ENCODE peak calls at places on chromosomes 5 and 9, in seven cellular contexts. One of them, this sample, is unnamed.

GRCh38 chr5:131810510-131811249 is 13.9 kb upstream of the FNIP1 start:
- DNase-seq in testis: no peak
- DNase-seq in astrocyte: no peak
- DNase-seq in sigmoid colon: no peak
- DNase-seq in IMR-90: peak
- DNase-seq in right cardiac atrium: no peak
- DNase-seq in GM23248: peak
- DNase-seq in this sample: no peak

GRCh38 chr5:135033026-135033861 is 784 bp downstream of the PITX1 start:
- DNase-seq in testis: no peak
- DNase-seq in astrocyte: no peak
- DNase-seq in sigmoid colon: no peak
- DNase-seq in IMR-90: peak
- DNase-seq in right cardiac atrium: peak
- DNase-seq in GM23248: peak
- DNase-seq in this sample: no peak

GRCh38 chr5:59380350-59380951 is 513.1 kb downstream of the PDE4D start:
- DNase-seq in testis: no peak
- DNase-seq in astrocyte: peak
- DNase-seq in sigmoid colon: no peak
- DNase-seq in IMR-90: peak
- DNase-seq in right cardiac atrium: no peak
- DNase-seq in GM23248: peak
- DNase-seq in this sample: no peak

GRCh38 chr5:109350537-109351270 is 59.1 kb downstream of the PJA2 start:
- DNase-seq in testis: no peak
- DNase-seq in astrocyte: peak
- DNase-seq in sigmoid colon: no peak
- DNase-seq in IMR-90: peak
- DNase-seq in right cardiac atrium: no peak
- DNase-seq in GM23248: peak
- DNase-seq in this sample: no peak

GRCh38 chr5:10761842-10762165 is 770 bp upstream of the DAP start:
- DNase-seq in testis: peak
- DNase-seq in astrocyte: no peak
- DNase-seq in sigmoid colon: no peak
- DNase-seq in IMR-90: peak
- DNase-seq in right cardiac atrium: no peak
- DNase-seq in GM23248: no peak
- DNase-seq in this sample: no peak

GRCh38 chr5:53034832-53035231 is 45.7 kb downstream of the ITGA2 start:
- DNase-seq in testis: no peak
- DNase-seq in astrocyte: no peak
- DNase-seq in sigmoid colon: no peak
- DNase-seq in IMR-90: no peak
- DNase-seq in right cardiac atrium: no peak
- DNase-seq in GM23248: no peak
- DNase-seq in this sample: no peak

GRCh38 chr9:105964171-105964570 is 269.8 kb downstream of the TMEM38B start:
- DNase-seq in testis: no peak
- DNase-seq in astrocyte: no peak
- DNase-seq in sigmoid colon: no peak
- DNase-seq in IMR-90: no peak
- DNase-seq in right cardiac atrium: no peak
- DNase-seq in GM23248: no peak
- DNase-seq in this sample: no peak

GRCh38 chr5:155906046-155906445 is 420.9 kb upstream of the SGCD start:
- DNase-seq in testis: no peak
- DNase-seq in astrocyte: no peak
- DNase-seq in sigmoid colon: no peak
- DNase-seq in IMR-90: no peak
- DNase-seq in right cardiac atrium: no peak
- DNase-seq in GM23248: no peak
- DNase-seq in this sample: peak

GRCh38 chr5:143431789-143432188 is 28.3 kb upstream of the NR3C1 start:
- DNase-seq in testis: no peak
- DNase-seq in astrocyte: no peak
- DNase-seq in sigmoid colon: no peak
- DNase-seq in IMR-90: no peak
- DNase-seq in right cardiac atrium: no peak
- DNase-seq in GM23248: no peak
- DNase-seq in this sample: no peak

GRCh38 chr9:72428329-72428728 is 63.3 kb upstream of the ZFAND5 start:
- DNase-seq in testis: no peak
- DNase-seq in astrocyte: peak
- DNase-seq in sigmoid colon: no peak
- DNase-seq in IMR-90: peak
- DNase-seq in right cardiac atrium: no peak
- DNase-seq in GM23248: peak
- DNase-seq in this sample: no peak

GRCh38 chr9:100459963-100460362 is 13.0 kb upstream of the TMEFF1 start:
- DNase-seq in testis: no peak
- DNase-seq in astrocyte: no peak
- DNase-seq in sigmoid colon: no peak
- DNase-seq in IMR-90: no peak
- DNase-seq in right cardiac atrium: no peak
- DNase-seq in GM23248: no peak
- DNase-seq in this sample: no peak

GRCh38 chr5:112772095-112772494 is 34.4 kb downstream of the APC start:
- DNase-seq in testis: no peak
- DNase-seq in astrocyte: peak
- DNase-seq in sigmoid colon: no peak
- DNase-seq in IMR-90: peak
- DNase-seq in right cardiac atrium: no peak
- DNase-seq in GM23248: peak
- DNase-seq in this sample: no peak

GRCh38 chr5:43219120-43219519 is 27.1 kb downstream of the NIM1K start:
- DNase-seq in testis: no peak
- DNase-seq in astrocyte: no peak
- DNase-seq in sigmoid colon: no peak
- DNase-seq in IMR-90: no peak
- DNase-seq in right cardiac atrium: no peak
- DNase-seq in GM23248: no peak
- DNase-seq in this sample: no peak

GRCh38 chr9:102795532-102795931 is 199.6 kb upstream of the CYLC2 start:
- DNase-seq in testis: no peak
- DNase-seq in astrocyte: no peak
- DNase-seq in sigmoid colon: no peak
- DNase-seq in IMR-90: no peak
- DNase-seq in right cardiac atrium: no peak
- DNase-seq in GM23248: no peak
- DNase-seq in this sample: no peak

GRCh38 chr5:149406979-149407306 is 27.9 kb upstream of the IL17B start:
- DNase-seq in testis: no peak
- DNase-seq in astrocyte: no peak
- DNase-seq in sigmoid colon: no peak
- DNase-seq in IMR-90: no peak
- DNase-seq in right cardiac atrium: no peak
- DNase-seq in GM23248: no peak
- DNase-seq in this sample: no peak
- H3K4me3 ChIP-seq in testis: peak
- H3K4me3 ChIP-seq in astrocyte: peak
- H3K4me3 ChIP-seq in sigmoid colon: peak
- H3K4me3 ChIP-seq in IMR-90: peak
- H3K4me3 ChIP-seq in right cardiac atrium: peak
- H3K4me3 ChIP-seq in GM23248: peak
- H3K4me3 ChIP-seq in this sample: no peak

GRCh38 chr9:35517552-35518211 is 27.8 kb downstream of the RUSC2 start:
- DNase-seq in testis: no peak
- DNase-seq in astrocyte: no peak
- DNase-seq in sigmoid colon: no peak
- DNase-seq in IMR-90: no peak
- DNase-seq in right cardiac atrium: no peak
- DNase-seq in GM23248: no peak
- DNase-seq in this sample: no peak

GRCh38 chr9:35516481-35516880 is 26.6 kb downstream of the RUSC2 start:
- DNase-seq in testis: no peak
- DNase-seq in astrocyte: peak
- DNase-seq in sigmoid colon: no peak
- DNase-seq in IMR-90: peak
- DNase-seq in right cardiac atrium: no peak
- DNase-seq in GM23248: peak
- DNase-seq in this sample: no peak

GRCh38 chr9:35518212-35518917 is 28.5 kb downstream of the RUSC2 start:
- DNase-seq in testis: no peak
- DNase-seq in astrocyte: peak
- DNase-seq in sigmoid colon: no peak
- DNase-seq in IMR-90: peak
- DNase-seq in right cardiac atrium: no peak
- DNase-seq in GM23248: peak
- DNase-seq in this sample: no peak

GRCh38 chr9:35517136-35517535 is 27.2 kb downstream of the RUSC2 start:
- DNase-seq in testis: peak
- DNase-seq in astrocyte: no peak
- DNase-seq in sigmoid colon: no peak
- DNase-seq in IMR-90: peak
- DNase-seq in right cardiac atrium: no peak
- DNase-seq in GM23248: peak
- DNase-seq in this sample: no peak

GRCh38 chr9:35515766-35516165 is 25.9 kb downstream of the RUSC2 start:
- DNase-seq in testis: no peak
- DNase-seq in astrocyte: no peak
- DNase-seq in sigmoid colon: no peak
- DNase-seq in IMR-90: no peak
- DNase-seq in right cardiac atrium: no peak
- DNase-seq in GM23248: peak
- DNase-seq in this sample: no peak
- H3K27ac ChIP-seq in testis: no peak
- H3K27ac ChIP-seq in astrocyte: peak
- H3K27ac ChIP-seq in sigmoid colon: peak
- H3K27ac ChIP-seq in IMR-90: peak
- H3K27ac ChIP-seq in right cardiac atrium: no peak
- H3K27ac ChIP-seq in GM23248: peak
- H3K27ac ChIP-seq in this sample: no peak

GRCh38 chr5:176533894-176534611 is 3.1 kb downstream of the RNF44 start:
- DNase-seq in testis: peak
- DNase-seq in astrocyte: no peak
- DNase-seq in sigmoid colon: no peak
- DNase-seq in IMR-90: peak
- DNase-seq in right cardiac atrium: peak
- DNase-seq in GM23248: peak
- DNase-seq in this sample: no peak
- H3K4me3 ChIP-seq in testis: no peak
- H3K4me3 ChIP-seq in astrocyte: peak
- H3K4me3 ChIP-seq in sigmoid colon: no peak
- H3K4me3 ChIP-seq in IMR-90: no peak
- H3K4me3 ChIP-seq in right cardiac atrium: no peak
- H3K4me3 ChIP-seq in GM23248: no peak
- H3K4me3 ChIP-seq in this sample: no peak

GRCh38 chr5:1931590-1932138 is 48.9 kb upstream of the IRX4 start:
- DNase-seq in testis: peak
- DNase-seq in astrocyte: no peak
- DNase-seq in sigmoid colon: peak
- DNase-seq in IMR-90: no peak
- DNase-seq in right cardiac atrium: peak
- DNase-seq in GM23248: no peak
- DNase-seq in this sample: no peak
- H3K27ac ChIP-seq in testis: peak
- H3K27ac ChIP-seq in astrocyte: no peak
- H3K27ac ChIP-seq in sigmoid colon: peak
- H3K27ac ChIP-seq in IMR-90: no peak
- H3K27ac ChIP-seq in right cardiac atrium: peak
- H3K27ac ChIP-seq in GM23248: no peak
- H3K27ac ChIP-seq in this sample: no peak

GRCh38 chr5:150600951-150601773 is 39.3 kb upstream of the SYNPO start:
- DNase-seq in testis: no peak
- DNase-seq in astrocyte: no peak
- DNase-seq in sigmoid colon: no peak
- DNase-seq in IMR-90: no peak
- DNase-seq in right cardiac atrium: peak
- DNase-seq in GM23248: peak
- DNase-seq in this sample: no peak
- H3K4me3 ChIP-seq in testis: no peak
- H3K4me3 ChIP-seq in astrocyte: no peak
- H3K4me3 ChIP-seq in sigmoid colon: no peak
- H3K4me3 ChIP-seq in IMR-90: no peak
- H3K4me3 ChIP-seq in right cardiac atrium: peak
- H3K4me3 ChIP-seq in GM23248: no peak
- H3K4me3 ChIP-seq in this sample: no peak

This sample was measured in WERI-Rb-1.